ENCODE peak calls at places on chromosome 11, in six cellular contexts. O, B, H, I, T and W are unnamed samples.

GRCh38 chr11:119081682-119082081 is 3.0 kb upstream of the HMBS start:
- DNase-seq in B (no peak), H (no peak), O (no peak), T (no peak), I (no peak), W (no peak)

GRCh38 chr11:119310682-119311052 is 6.3 kb downstream of the MCAM start:
- DNase-seq in O (no peak), I (no peak), B (no peak), T (no peak), H (no peak), W (no peak)

GRCh38 chr11:99925968-99926367 is 761.1 kb upstream of the ARHGAP42 start:
- DNase-seq in H (no peak), I (no peak), T (no peak), O (no peak), B (no peak), W (no peak)

GRCh38 chr11:68341557-68342458 is 29.4 kb downstream of the LRP5 start:
- DNase-seq in H (no peak), B (no peak), I (no peak), O (no peak), T (no peak), W (no peak)

GRCh38 chr11:70889411-70889810 is 363.0 kb downstream of the SHANK2 start:
- DNase-seq in O (no peak), I (no peak), B (no peak), T (no peak), H (no peak), W (no peak)

GRCh38 chr11:74634537-74634936 is 42.2 kb downstream of the POLD3 start:
- DNase-seq in O (peak; percentile 18), T (no peak), B (no peak), H (peak; percentile 63), I (no peak), W (no peak)

GRCh38 chr11:74699615-74700396 is 31.4 kb downstream of the CHRDL2 start:
- DNase-seq in H (no peak), O (no peak), I (no peak), B (no peak), T (no peak), W (no peak)

GRCh38 chr11:72712168-72712721 is 38.0 kb upstream of the PDE2A start:
- DNase-seq in I (no peak), B (no peak), O (no peak), T (no peak), H (no peak), W (no peak)

GRCh38 chr11:107792049-107792443 is 66.5 kb downstream of the SLC35F2 start:
- DNase-seq in T (no peak), H (no peak), B (no peak), O (no peak), I (no peak), W (no peak)

GRCh38 chr11:118914178-118914918 is 11.4 kb downstream of the BCL9L start:
- DNase-seq in O (peak; percentile 53), H (no peak), B (no peak), I (no peak), T (no peak), W (no peak)

GRCh38 chr11:134068829-134069425 is at the start of gene JAM3:
- DNase-seq in I (peak; percentile 99), B (peak; percentile 99), O (peak; percentile 83), T (peak; percentile 25), H (peak; percentile 99), W (peak; percentile 82)

GRCh38 chr11:127994736-127995135 is 592.6 kb downstream of the ETS1 start:
- DNase-seq in O (no peak), I (no peak), H (no peak), T (no peak), B (no peak), W (no peak)

GRCh38 chr11:111736191-111736590 is 30.0 kb downstream of the PPP2R1B start:
- DNase-seq in B (no peak), O (no peak), H (no peak), I (no peak), T (no peak), W (no peak)

GRCh38 chr11:67264886-67265632 is 1.2 kb upstream of the GRK2 start:
- DNase-seq in I (no peak), T (no peak), B (no peak), O (no peak), H (no peak), W (no peak)

GRCh38 chr11:13465909-13466371 is 2.9 kb upstream of the BTBD10 start:
- DNase-seq in I (no peak), B (no peak), T (no peak), O (peak; percentile 27), H (peak; percentile 25), W (no peak)

GRCh38 chr11:13462311-13462927 is 603 bp downstream of the BTBD10 start:
- DNase-seq in B (no peak), I (peak; percentile 84), O (peak; percentile 31), T (no peak), H (peak; percentile 60), W (no peak)

GRCh38 chr11:86800076-86800955 is at the start of gene PRSS23:
- DNase-seq in O (no peak), B (peak; percentile 41), I (peak; percentile 76), T (no peak), H (peak; percentile 29), W (no peak)
- TF ChIP-seq POLR2A in O (no peak), B (no peak), I (peak; percentile 43), T (no peak), H (no peak), W (no peak)

DNA sequence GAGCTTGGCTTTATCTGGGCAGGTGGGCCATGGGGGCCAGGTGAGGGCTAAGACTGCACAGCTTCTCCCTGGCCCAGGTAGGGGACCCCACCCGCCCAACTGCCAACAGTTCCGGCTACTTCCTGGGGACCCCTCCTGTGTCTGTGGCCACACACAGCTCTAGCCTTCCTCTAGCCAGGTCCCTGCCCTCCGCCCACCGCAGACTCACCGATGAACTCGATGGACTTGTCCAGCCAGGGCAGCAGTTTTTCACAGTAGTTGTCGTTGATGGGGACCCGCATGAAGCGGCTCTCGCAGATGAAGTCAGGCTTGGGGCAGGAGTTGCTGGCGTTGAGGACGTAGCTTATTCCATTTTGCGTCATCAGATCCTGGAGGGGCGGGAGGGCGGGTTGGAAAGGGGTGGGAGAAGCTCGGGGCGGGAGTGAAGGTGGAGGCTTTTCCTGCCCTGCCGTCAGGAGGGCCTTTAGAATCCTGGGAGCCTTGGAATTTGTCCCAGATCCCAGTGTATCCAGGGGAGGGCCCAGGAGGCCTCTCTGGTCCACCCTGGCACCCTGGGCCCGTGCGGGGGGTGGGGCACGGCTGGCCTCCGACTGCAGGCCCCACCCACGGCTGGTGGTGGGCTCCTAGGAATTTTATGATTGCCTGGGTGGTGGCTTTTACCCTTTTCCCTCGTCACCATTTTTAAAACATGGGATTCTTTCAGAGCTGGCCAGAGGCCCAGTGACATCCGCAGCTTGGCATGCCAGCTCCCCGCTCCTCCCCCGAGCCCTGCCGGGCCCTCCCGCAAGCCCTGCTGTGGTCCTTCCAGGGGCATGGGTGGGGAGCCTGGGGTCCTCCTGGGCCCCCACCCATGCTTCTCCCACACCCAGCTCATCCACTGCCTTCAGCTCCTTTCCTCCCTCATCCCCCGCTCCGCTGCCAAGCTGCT is 13.9 kb downstream of the DUSP8 start:
- DNase-seq in I (no peak), T (no peak), B (no peak), O (no peak), H (no peak), W (peak; percentile 19)
- TF ChIP-seq POLR2AphosphoS5 in I (no peak), T (no peak), B (no peak), O (no peak), H (no peak), W (no peak)

GRCh38 chr11:125370561-125371389 is 125.3 kb downstream of the FEZ1 start:
- DNase-seq in H (no peak), I (peak; percentile 59), O (no peak), T (no peak), B (no peak), W (no peak)

GRCh38 chr11:125368757-125369156 is 127.3 kb downstream of the FEZ1 start:
- DNase-seq in O (no peak), H (no peak), B (no peak), I (no peak), T (no peak), W (no peak)

GRCh38 chr11:125365196-125365931 is 130.7 kb downstream of the FEZ1 start:
- DNase-seq in H (no peak), B (no peak), T (no peak), O (no peak), I (no peak), W (no peak)

GRCh38 chr11:125369808-125370207 is 126.3 kb downstream of the FEZ1 start:
- DNase-seq in H (no peak), O (no peak), B (no peak), T (no peak), I (no peak), W (no peak)

DNA sequence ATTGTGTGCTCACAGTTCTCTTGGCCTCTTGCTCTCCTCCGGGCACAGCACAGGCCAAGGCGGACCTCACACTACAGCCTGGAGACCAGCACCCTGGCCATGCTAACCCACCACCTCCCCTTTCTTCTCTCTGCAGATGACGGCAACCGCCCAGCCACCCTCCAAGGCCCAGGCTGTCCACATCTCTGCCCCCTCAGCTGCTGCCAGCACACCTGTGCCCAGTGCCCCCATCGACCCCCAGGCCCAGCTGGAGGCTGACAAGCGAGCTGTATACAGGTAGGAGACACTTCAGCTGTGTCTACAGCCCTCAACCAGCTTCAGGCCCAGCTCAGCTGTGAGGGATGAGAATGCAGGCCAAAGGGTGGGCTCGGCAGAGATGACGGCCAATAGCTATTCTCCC is 128.4 kb downstream of the FEZ1 start:
- DNase-seq in I (no peak), O (no peak), H (no peak), T (no peak), B (no peak), W (no peak)
- TF ChIP-seq TAF1 in I (no peak), O (no peak), H (no peak), T (no peak), B (no peak), W (no peak)

GRCh38 chr11:57338152-57338551 is at the start of gene P2RX3:
- DNase-seq in H (no peak), T (no peak), O (no peak), I (no peak), B (no peak), W (no peak)

GRCh38 chr11:57332694-57333440 is 2.8 kb downstream of the SSRP1 start:
- DNase-seq in H (no peak), B (no peak), I (no peak), T (no peak), O (no peak), W (no peak)

GRCh38 chr11:57336111-57336666 is 497 bp upstream of the SSRP1 start:
- DNase-seq in I (no peak), H (no peak), T (no peak), B (no peak), O (no peak), W (no peak)

GRCh38 chr11:57335023-57335342 is 709 bp downstream of the SSRP1 start:
- DNase-seq in H (no peak), O (no peak), B (no peak), T (no peak), I (no peak), W (no peak)

DNA sequence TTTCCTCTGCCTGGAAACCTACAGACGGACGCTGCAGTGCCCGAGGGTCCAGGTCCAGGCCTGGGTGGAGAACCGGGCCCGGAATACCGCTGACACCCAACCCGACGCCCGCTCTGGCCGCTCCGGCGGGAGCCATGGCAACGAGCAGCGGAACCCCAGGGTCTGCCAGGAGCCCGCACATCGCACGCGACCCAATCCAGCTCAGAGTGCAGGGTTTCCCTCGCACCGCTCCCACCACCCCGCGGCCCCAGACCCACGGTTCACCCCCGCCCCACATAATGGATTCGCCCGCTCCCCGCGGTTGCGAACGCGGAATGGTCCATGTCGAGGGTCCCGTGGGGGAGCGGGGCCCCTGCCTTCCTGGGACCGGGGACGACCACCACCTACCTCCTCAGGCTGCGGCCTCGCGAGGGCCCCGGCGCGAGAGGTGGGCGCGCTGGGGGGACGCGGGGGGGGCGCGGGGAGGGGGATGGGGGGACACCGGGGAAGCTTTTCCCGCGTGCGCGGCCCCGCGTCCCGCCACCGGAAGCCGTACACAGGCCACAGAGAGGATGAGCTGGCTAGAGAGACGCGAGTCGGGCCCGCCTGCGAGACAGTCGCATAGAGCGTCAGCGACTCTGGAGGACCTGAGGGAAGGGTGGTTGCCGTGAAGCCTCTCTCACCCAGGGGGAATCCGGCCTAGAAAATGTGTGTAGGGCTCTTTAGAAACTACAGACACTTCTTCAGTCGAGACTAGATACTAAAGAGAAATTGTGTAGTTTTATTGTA is at the start of gene SSRP1:
- DNase-seq in T (peak; percentile 47), B (peak; percentile 92), H (peak; percentile 91), I (peak; percentile 82), O (peak; percentile 79), W (peak; percentile 91)
- TF ChIP-seq POLR2A in T (peak; percentile 79), B (peak; percentile 81), H (peak; percentile 69), I (no peak), O (peak; percentile 47), W (peak; percentile 83)